ENCODE peak calls at places on chromosomes 3 and 15, in five cellular contexts. One of them, this sample, is unnamed.

GRCh38 chr3:145070795-145071194 is 1090.2 kb downstream of the PLOD2 start:
- DNase-seq in LHCN-M2: no peak
- DNase-seq in NCI-H2081 treated with DMSO at 0.1 percent for 48 hours: no peak
- DNase-seq in ACHN: no peak
- DNase-seq in brain microvascular endothelial cell: no peak
- DNase-seq in this sample: no peak

GRCh38 chr3:17213102-17213501 is 328.3 kb downstream of the PLCL2 start:
- DNase-seq in LHCN-M2: peak
- DNase-seq in NCI-H2081 treated with DMSO at 0.1 percent for 48 hours: no peak
- DNase-seq in ACHN: no peak
- DNase-seq in brain microvascular endothelial cell: no peak
- DNase-seq in this sample: no peak

GRCh38 chr3:159455741-159456181 is 532.9 kb upstream of the IL12A start:
- DNase-seq in LHCN-M2: no peak
- DNase-seq in NCI-H2081 treated with DMSO at 0.1 percent for 48 hours: no peak
- DNase-seq in ACHN: no peak
- DNase-seq in brain microvascular endothelial cell: peak
- DNase-seq in this sample: no peak

GRCh38 chr3:183244981-183245476 is 8.0 kb upstream of the B3GNT5 start:
- DNase-seq in LHCN-M2: no peak
- DNase-seq in NCI-H2081 treated with DMSO at 0.1 percent for 48 hours: no peak
- DNase-seq in ACHN: no peak
- DNase-seq in brain microvascular endothelial cell: no peak
- DNase-seq in this sample: no peak

GRCh38 chr3:5057857-5058324 is 64.2 kb upstream of the ARL8B start:
- DNase-seq in LHCN-M2: peak
- DNase-seq in NCI-H2081 treated with DMSO at 0.1 percent for 48 hours: no peak
- DNase-seq in ACHN: peak
- DNase-seq in brain microvascular endothelial cell: peak
- DNase-seq in this sample: no peak

GRCh38 chr15:49982586-49982985 is 136.4 kb downstream of the ATP8B4 start:
- DNase-seq in LHCN-M2: no peak
- DNase-seq in NCI-H2081 treated with DMSO at 0.1 percent for 48 hours: no peak
- DNase-seq in ACHN: no peak
- DNase-seq in brain microvascular endothelial cell: peak
- DNase-seq in this sample: no peak

GRCh38 chr3:178804606-178805005 is 267.0 kb downstream of the ZMAT3 start:
- DNase-seq in LHCN-M2: no peak
- DNase-seq in NCI-H2081 treated with DMSO at 0.1 percent for 48 hours: no peak
- DNase-seq in ACHN: no peak
- DNase-seq in brain microvascular endothelial cell: no peak
- DNase-seq in this sample: no peak

GRCh38 chr3:15206662-15207576 is 873 bp downstream of the CAPN7 start:
- DNase-seq in LHCN-M2: peak
- DNase-seq in NCI-H2081 treated with DMSO at 0.1 percent for 48 hours: no peak
- DNase-seq in ACHN: peak
- DNase-seq in brain microvascular endothelial cell: peak
- DNase-seq in this sample: no peak

GRCh38 chr15:89197503-89197971 is 23.8 kb downstream of the RLBP1 start:
- DNase-seq in LHCN-M2: no peak
- DNase-seq in NCI-H2081 treated with DMSO at 0.1 percent for 48 hours: no peak
- DNase-seq in ACHN: no peak
- DNase-seq in brain microvascular endothelial cell: no peak
- DNase-seq in this sample: no peak

GRCh38 chr3:69527498-69527897 is 141.6 kb upstream of the FRMD4B start:
- DNase-seq in LHCN-M2: no peak
- DNase-seq in NCI-H2081 treated with DMSO at 0.1 percent for 48 hours: no peak
- DNase-seq in ACHN: no peak
- DNase-seq in brain microvascular endothelial cell: no peak
- DNase-seq in this sample: no peak

GRCh38 chr3:138457863-138458735 is 23.7 kb downstream of the ESYT3 start:
- DNase-seq in LHCN-M2: no peak
- DNase-seq in NCI-H2081 treated with DMSO at 0.1 percent for 48 hours: no peak
- DNase-seq in ACHN: no peak
- DNase-seq in brain microvascular endothelial cell: no peak
- DNase-seq in this sample: no peak

GRCh38 chr3:94285874-94286273 is 223.0 kb downstream of the NSUN3 start:
- DNase-seq in LHCN-M2: peak
- DNase-seq in NCI-H2081 treated with DMSO at 0.1 percent for 48 hours: peak
- DNase-seq in ACHN: peak
- DNase-seq in brain microvascular endothelial cell: no peak
- DNase-seq in this sample: no peak

GRCh38 chr3:66033241-66034138 is 5.2 kb downstream of the MAGI1 start:
- DNase-seq in LHCN-M2: no peak
- DNase-seq in NCI-H2081 treated with DMSO at 0.1 percent for 48 hours: no peak
- DNase-seq in ACHN: no peak
- DNase-seq in brain microvascular endothelial cell: no peak
- DNase-seq in this sample: no peak

GRCh38 chr3:134312072-134312872 is 61.6 kb upstream of the RYK start:
- DNase-seq in LHCN-M2: no peak
- DNase-seq in NCI-H2081 treated with DMSO at 0.1 percent for 48 hours: no peak
- DNase-seq in ACHN: peak
- DNase-seq in brain microvascular endothelial cell: no peak
- DNase-seq in this sample: no peak

GRCh38 chr3:9828801-9829755 is 14.7 kb downstream of the RPUSD3 start:
- DNase-seq in LHCN-M2: no peak
- DNase-seq in NCI-H2081 treated with DMSO at 0.1 percent for 48 hours: no peak
- DNase-seq in ACHN: no peak
- DNase-seq in brain microvascular endothelial cell: no peak
- DNase-seq in this sample: no peak

GRCh38 chr15:58701376-58701775 is 48.1 kb downstream of the ADAM10 start:
- DNase-seq in LHCN-M2: no peak
- DNase-seq in NCI-H2081 treated with DMSO at 0.1 percent for 48 hours: no peak
- DNase-seq in ACHN: no peak
- DNase-seq in brain microvascular endothelial cell: no peak
- DNase-seq in this sample: no peak

GRCh38 chr15:87760915-87761314 is 495.6 kb downstream of the NTRK3 start:
- DNase-seq in LHCN-M2: no peak
- DNase-seq in NCI-H2081 treated with DMSO at 0.1 percent for 48 hours: no peak
- DNase-seq in ACHN: no peak
- DNase-seq in brain microvascular endothelial cell: no peak
- DNase-seq in this sample: no peak

GRCh38 chr3:19960670-19961069 is 13.8 kb downstream of the RAB5A start:
- DNase-seq in LHCN-M2: no peak
- DNase-seq in NCI-H2081 treated with DMSO at 0.1 percent for 48 hours: no peak
- DNase-seq in ACHN: no peak
- DNase-seq in brain microvascular endothelial cell: no peak
- DNase-seq in this sample: no peak

GRCh38 chr3:138409171-138409570 is 25.2 kb upstream of the ESYT3 start:
- DNase-seq in LHCN-M2: no peak
- DNase-seq in NCI-H2081 treated with DMSO at 0.1 percent for 48 hours: no peak
- DNase-seq in ACHN: no peak
- DNase-seq in brain microvascular endothelial cell: no peak
- DNase-seq in this sample: no peak

GRCh38 chr3:116394365-116394764 is 50.9 kb downstream of the LSAMP start:
- DNase-seq in LHCN-M2: no peak
- DNase-seq in NCI-H2081 treated with DMSO at 0.1 percent for 48 hours: peak
- DNase-seq in ACHN: no peak
- DNase-seq in brain microvascular endothelial cell: no peak
- DNase-seq in this sample: no peak

GRCh38 chr3:171309906-171310359 is 150.3 kb downstream of the TNIK start:
- DNase-seq in LHCN-M2: peak
- DNase-seq in NCI-H2081 treated with DMSO at 0.1 percent for 48 hours: no peak
- DNase-seq in ACHN: peak
- DNase-seq in brain microvascular endothelial cell: peak
- DNase-seq in this sample: no peak

GRCh38 chr3:45551214-45552010 is 43.1 kb upstream of the LIMD1 start:
- DNase-seq in LHCN-M2: peak
- DNase-seq in NCI-H2081 treated with DMSO at 0.1 percent for 48 hours: no peak
- DNase-seq in ACHN: peak
- DNase-seq in brain microvascular endothelial cell: peak
- DNase-seq in this sample: no peak

GRCh38 chr15:42166225-42166940 is 9.9 kb upstream of the PLA2G4F start:
- DNase-seq in LHCN-M2: no peak
- DNase-seq in NCI-H2081 treated with DMSO at 0.1 percent for 48 hours: no peak
- DNase-seq in ACHN: no peak
- DNase-seq in brain microvascular endothelial cell: no peak
- DNase-seq in this sample: no peak

GRCh38 chr3:71066849-71067261 is 516.7 kb downstream of the FOXP1 start:
- DNase-seq in LHCN-M2: no peak
- DNase-seq in NCI-H2081 treated with DMSO at 0.1 percent for 48 hours: no peak
- DNase-seq in ACHN: no peak
- DNase-seq in brain microvascular endothelial cell: peak
- DNase-seq in this sample: no peak

GRCh38 chr3:10763817-10764313 is 52.2 kb upstream of the SLC6A11 start:
- DNase-seq in LHCN-M2: no peak
- DNase-seq in NCI-H2081 treated with DMSO at 0.1 percent for 48 hours: no peak
- DNase-seq in ACHN: no peak
- DNase-seq in brain microvascular endothelial cell: no peak
- DNase-seq in this sample: no peak

GRCh38 chr3:94968519-94968918 is 905.7 kb downstream of the NSUN3 start:
- DNase-seq in LHCN-M2: no peak
- DNase-seq in NCI-H2081 treated with DMSO at 0.1 percent for 48 hours: no peak
- DNase-seq in ACHN: no peak
- DNase-seq in brain microvascular endothelial cell: no peak
- DNase-seq in this sample: no peak

GRCh38 chr15:78049691-78050440 is 27.6 kb downstream of the TBC1D2B start:
- DNase-seq in LHCN-M2: peak
- DNase-seq in NCI-H2081 treated with DMSO at 0.1 percent for 48 hours: no peak
- DNase-seq in ACHN: no peak
- DNase-seq in brain microvascular endothelial cell: no peak
- DNase-seq in this sample: no peak

GRCh38 chr3:30686176-30686575 is 79.8 kb downstream of the TGFBR2 start:
- DNase-seq in LHCN-M2: no peak
- DNase-seq in NCI-H2081 treated with DMSO at 0.1 percent for 48 hours: no peak
- DNase-seq in ACHN: no peak
- DNase-seq in brain microvascular endothelial cell: no peak
- DNase-seq in this sample: no peak

GRCh38 chr3:72039677-72040076 is 254.7 kb upstream of the PROK2 start:
- DNase-seq in LHCN-M2: no peak
- DNase-seq in NCI-H2081 treated with DMSO at 0.1 percent for 48 hours: no peak
- DNase-seq in ACHN: no peak
- DNase-seq in brain microvascular endothelial cell: no peak
- DNase-seq in this sample: no peak

GRCh38 chr3:15215996-15216395 is 9.9 kb downstream of the CAPN7 start:
- DNase-seq in LHCN-M2: peak
- DNase-seq in NCI-H2081 treated with DMSO at 0.1 percent for 48 hours: no peak
- DNase-seq in ACHN: no peak
- DNase-seq in brain microvascular endothelial cell: no peak
- DNase-seq in this sample: no peak

GRCh38 chr15:75577401-75578205 is 1.5 kb downstream of the PTPN9 start:
- DNase-seq in LHCN-M2: peak
- DNase-seq in NCI-H2081 treated with DMSO at 0.1 percent for 48 hours: no peak
- DNase-seq in ACHN: peak
- DNase-seq in brain microvascular endothelial cell: no peak
- DNase-seq in this sample: no peak

GRCh38 chr15:34793071-34793470 is 2.3 kb downstream of the ACTC1 start:
- DNase-seq in LHCN-M2: peak
- DNase-seq in NCI-H2081 treated with DMSO at 0.1 percent for 48 hours: no peak
- DNase-seq in ACHN: no peak
- DNase-seq in brain microvascular endothelial cell: no peak
- DNase-seq in this sample: no peak

GRCh38 chr3:149296972-149297371 is 36.5 kb downstream of the TM4SF18 start:
- DNase-seq in LHCN-M2: peak
- DNase-seq in NCI-H2081 treated with DMSO at 0.1 percent for 48 hours: no peak
- DNase-seq in ACHN: no peak
- DNase-seq in brain microvascular endothelial cell: no peak
- DNase-seq in this sample: no peak

GRCh38 chr15:59410448-59410896 is 27.5 kb upstream of the FAM81A start:
- DNase-seq in LHCN-M2: no peak
- DNase-seq in NCI-H2081 treated with DMSO at 0.1 percent for 48 hours: no peak
- DNase-seq in ACHN: peak
- DNase-seq in brain microvascular endothelial cell: no peak
- DNase-seq in this sample: no peak

This sample was measured in vagina.